ENCODE peak calls at places on chromosomes 7 and 10, in seven cellular contexts. P is HepG2, G is ovary, B is breast epithelium, H is transverse colon, A is psoas muscle, Q is fibroblast of mammary gland. C is an unnamed sample.

GRCh38 chr7:11847336-11847735 is 15.3 kb upstream of the THSD7A start:
- DNase-seq in P (no peak), G (no peak), B (no peak), H (no peak), A (no peak), Q (no peak), C (no peak)

GRCh38 chr10:6114758-6115410 is 26.1 kb downstream of the RBM17 start:
- DNase-seq in P (no peak), G (no peak), B (no peak), H (no peak), A (no peak), Q (peak), C (peak)

GRCh38 chr7:68671046-68671445 is 927.2 kb upstream of the AUTS2 start:
- DNase-seq in P (no peak), G (no peak), B (no peak), H (no peak), A (no peak), Q (no peak), C (no peak)

GRCh38 chr10:129174167-129175014 is 292.6 kb upstream of the MGMT start:
- DNase-seq in P (no peak), G (no peak), B (no peak), H (no peak), A (no peak), Q (no peak), C (no peak)

GRCh38 chr10:24451325-24451820 is 242.4 kb downstream of the KIAA1217 start:
- DNase-seq in P (no peak), G (no peak), B (no peak), H (no peak), A (no peak), Q (no peak), C (no peak)

GRCh38 chr10:96225119-96225518 is 46.2 kb downstream of the BLNK start:
- DNase-seq in P (no peak), G (no peak), B (no peak), H (no peak), A (peak), Q (no peak), C (peak)

GRCh38 chr10:74969530-74969929 is 141.9 kb upstream of the SAMD8 start:
- DNase-seq in P (no peak), G (no peak), B (no peak), H (no peak), A (no peak), Q (no peak), C (no peak)

GRCh38 chr7:43198599-43199090 is 86.2 kb downstream of the HECW1 start:
- DNase-seq in P (no peak), G (no peak), B (no peak), H (no peak), A (no peak), Q (no peak), C (no peak)

GRCh38 chr7:37173655-37174054 is 275.0 kb downstream of the ELMO1 start:
- DNase-seq in P (no peak), G (no peak), B (no peak), H (no peak), A (no peak), Q (no peak), C (no peak)

GRCh38 chr10:49679480-49679893 is at the start of gene C10orf53:
- DNase-seq in P (no peak), G (no peak), B (no peak), H (no peak), A (no peak), Q (peak), C (peak)

GRCh38 chr7:36128448-36129047 is 24.5 kb upstream of the EEPD1 start:
- DNase-seq in P (peak), G (peak), B (peak), H (peak), A (peak), Q (peak), C (peak)

GRCh38 chr7:141074162-141074989 is 512 bp downstream of the TMEM178B start:
- DNase-seq in P (no peak), G (no peak), B (no peak), H (no peak), A (peak), Q (peak), C (peak)

GRCh38 chr10:25231751-25232150 is 57.0 kb downstream of the GPR158 start:
- DNase-seq in P (no peak), G (no peak), B (no peak), H (no peak), A (no peak), Q (no peak), C (no peak)

GRCh38 chr7:30984359-30985107 is 20.8 kb downstream of the GHRHR start:
- DNase-seq in P (no peak), G (no peak), B (no peak), H (no peak), A (no peak), Q (peak), C (no peak)

GRCh38 chr10:59595584-59595983 is 114.1 kb downstream of the SLC16A9 start:
- DNase-seq in P (no peak), G (no peak), B (no peak), H (no peak), A (no peak), Q (no peak), C (no peak)

GRCh38 chr7:1720325-1720724 is 50.2 kb downstream of the ELFN1 start:
- DNase-seq in P (no peak), G (no peak), B (no peak), H (no peak), A (no peak), Q (no peak), C (no peak)

GRCh38 chr7:7562736-7563135 is 3.9 kb upstream of the MIOS start:
- DNase-seq in P (no peak), G (no peak), B (no peak), H (no peak), A (no peak), Q (peak), C (no peak)

GRCh38 chr10:21801609-21802008 is 201.9 kb downstream of the DNAJC1 start:
- DNase-seq in P (no peak), G (no peak), B (no peak), H (no peak), A (no peak), Q (no peak), C (no peak)

GRCh38 chr7:77426521-77427051 is 10.4 kb upstream of the GSAP start:
- DNase-seq in P (no peak), G (no peak), B (no peak), H (no peak), A (no peak), Q (peak), C (no peak)
- H3K4me3 ChIP-seq in P (no peak), G (no peak), B (no peak), H (no peak), A (no peak), Q (no peak), C (no peak)

DNA sequence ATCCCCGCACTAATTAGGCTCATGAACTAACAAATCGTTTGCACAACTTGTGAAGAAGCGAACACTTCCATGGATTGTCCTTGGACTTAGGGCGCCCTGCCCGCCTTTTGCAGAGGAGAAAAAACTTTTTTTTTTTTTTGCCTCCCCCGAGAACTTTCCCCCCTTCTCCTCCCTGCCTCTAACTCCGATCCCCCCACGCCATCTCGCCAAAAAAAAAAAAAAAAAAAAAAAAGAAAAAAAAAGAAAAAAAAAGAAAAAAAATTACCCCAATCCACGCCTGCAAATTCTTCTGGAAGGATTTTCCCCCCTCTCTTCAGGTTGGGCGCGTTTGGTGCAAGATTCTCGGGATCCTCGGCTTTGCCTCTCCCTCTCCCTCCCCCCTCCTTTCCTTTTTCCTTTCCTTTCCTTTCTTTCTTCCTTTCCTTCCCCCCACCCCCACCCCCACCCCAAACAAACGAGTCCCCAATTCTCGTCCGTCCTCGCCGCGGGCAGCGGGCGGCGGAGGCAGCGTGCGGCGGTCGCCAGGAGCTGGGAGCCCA is at the start of gene EMX2:
- DNase-seq in P (no peak), G (no peak), B (no peak), H (no peak), A (no peak), Q (no peak), C (no peak)
- H3K4me3 ChIP-seq in P (no peak), G (peak), B (peak), H (peak), A (peak), Q (peak), C (peak)

DNA sequence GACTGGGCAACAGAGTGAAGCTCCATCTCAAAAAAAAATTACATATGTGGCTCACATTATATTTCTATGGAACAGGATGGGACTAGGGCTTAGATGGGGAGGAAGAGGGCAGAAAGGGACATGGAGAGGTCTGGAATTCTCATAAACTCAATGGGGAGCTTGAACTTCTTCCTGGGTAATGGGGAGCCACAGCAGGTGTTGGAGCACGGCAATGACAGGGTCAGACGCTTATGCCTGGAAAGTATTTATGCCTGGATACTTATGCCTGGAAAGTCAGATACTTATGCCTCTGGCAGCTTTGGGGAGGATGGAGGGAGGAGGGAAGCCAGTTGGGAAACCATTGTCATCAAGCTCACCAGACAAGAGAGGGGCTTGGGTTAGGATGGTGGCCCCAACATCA is 36.8 kb downstream of the TMEM130 start:
- DNase-seq in P (no peak), G (no peak), B (no peak), H (no peak), A (no peak), Q (no peak), C (no peak)
- H3K4me3 ChIP-seq in P (no peak), G (no peak), B (no peak), H (no peak), A (no peak), Q (no peak), C (no peak)

DNA sequence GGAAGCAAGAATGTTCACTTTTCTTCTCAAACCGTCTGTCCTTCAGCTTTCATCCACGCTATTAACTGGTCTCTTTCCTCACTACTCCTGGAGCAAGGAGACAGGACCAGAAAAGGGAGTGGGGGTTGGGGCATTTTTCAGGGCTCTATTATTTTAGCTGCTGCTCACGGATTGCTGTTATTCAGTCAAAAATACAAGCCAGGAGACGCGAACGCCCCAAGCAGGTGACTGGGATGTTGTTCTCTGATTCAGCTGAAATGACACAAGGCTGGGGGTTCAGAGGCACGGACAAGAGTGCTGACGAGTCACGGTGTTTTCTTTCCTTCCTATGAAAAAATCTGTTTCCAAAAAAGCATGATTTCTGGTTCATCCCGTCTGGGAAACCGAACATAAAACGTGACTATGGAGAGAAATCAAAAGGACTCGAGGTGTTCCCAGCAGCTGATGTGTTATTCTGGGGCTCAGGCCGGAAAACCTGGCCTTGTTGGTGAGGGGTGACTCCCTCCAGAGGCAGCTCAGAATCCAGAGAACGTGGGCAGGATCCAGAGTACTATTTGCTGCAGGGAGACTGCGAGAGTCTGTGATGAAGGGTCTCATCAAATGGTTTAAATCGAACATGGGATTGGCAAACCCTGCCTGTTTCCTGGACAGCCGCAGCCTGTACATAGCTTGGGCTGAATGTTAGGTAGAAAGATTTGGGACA is 3.5 kb upstream of the INHBA start:
- DNase-seq in P (no peak), G (no peak), B (no peak), H (no peak), A (no peak), Q (no peak), C (no peak)
- H3K4me3 ChIP-seq in P (no peak), G (no peak), B (no peak), H (no peak), A (peak), Q (no peak), C (no peak)